ENCODE peak calls at places on chromosome 15, in eight cellular contexts. X is cardiac muscle cell, Q is tibial nerve, H is HCT116, E is dorsolateral prefrontal cortex, L is tibial artery, J is Caco-2, I is H9. G is an unnamed sample.

GRCh38 chr15:66595937-66596545 is 30.2 kb upstream of the LCTL start:
- DNase-seq in X (no peak), L (no peak), H (no peak), J (no peak), Q (no peak), I (no peak), E (no peak), G (no peak)

GRCh38 chr15:62486041-62486440 is 321.0 kb upstream of the C2CD4B start:
- DNase-seq in H (no peak), Q (no peak), E (no peak), X (peak), J (no peak), I (no peak), L (no peak), G (no peak)

GRCh38 chr15:73493936-73494335 is 51.0 kb downstream of the REC114 start:
- DNase-seq in L (no peak), J (no peak), H (no peak), I (no peak), X (no peak), Q (no peak), E (no peak), G (no peak)

GRCh38 chr15:78347586-78348543 is 7.7 kb downstream of the CRABP1 start:
- DNase-seq in H (no peak), I (no peak), J (no peak), Q (no peak), L (no peak), X (peak), E (no peak), G (no peak)

GRCh38 chr15:28989239-28989830 is 103.6 kb downstream of the APBA2 start:
- DNase-seq in H (no peak), L (no peak), I (peak), Q (no peak), X (no peak), J (no peak), E (peak), G (no peak)

GRCh38 chr15:69861331-69862171 is 236.2 kb downstream of the TLE3 start:
- DNase-seq in E (no peak), L (no peak), H (no peak), X (no peak), I (no peak), Q (no peak), J (peak), G (no peak)

GRCh38 chr15:48391950-48392349 is 60.7 kb downstream of the DUT start:
- DNase-seq in X (no peak), L (no peak), I (no peak), H (no peak), E (no peak), Q (no peak), J (no peak), G (no peak)

GRCh38 chr15:73150831-73151230 is 98.6 kb downstream of the NEO1 start:
- DNase-seq in E (no peak), X (no peak), J (no peak), H (no peak), I (no peak), L (no peak), Q (no peak), G (no peak)

GRCh38 chr15:66748320-66748779 is 46.3 kb downstream of the SMAD6 start:
- DNase-seq in H (no peak), I (no peak), Q (no peak), E (no peak), J (no peak), X (peak), L (no peak), G (no peak)

GRCh38 chr15:22267761-22268160 is 187.4 kb downstream of the OR4M2 start:
- DNase-seq in I (no peak), J (no peak), Q (no peak), E (no peak), X (no peak), L (no peak), H (no peak), G (no peak)

GRCh38 chr15:89167267-89168176 is 53.9 kb downstream of the RLBP1 start:
- DNase-seq in J (no peak), E (no peak), Q (no peak), L (peak), H (peak), X (peak), I (no peak), G (no peak)

GRCh38 chr15:63048986-63049665 is 6.6 kb downstream of the TPM1 start:
- DNase-seq in Q (no peak), H (no peak), J (peak), L (peak), X (peak), E (no peak), I (peak), G (peak)

GRCh38 chr15:75067123-75067854 is 43.9 kb downstream of the PPCDC start:
- DNase-seq in E (no peak), L (no peak), H (peak), I (no peak), X (peak), Q (no peak), J (no peak), G (no peak)

GRCh38 chr15:39051931-39052705 is 487.5 kb upstream of the RASGRP1 start:
- DNase-seq in E (no peak), Q (no peak), L (no peak), H (no peak), J (no peak), I (no peak), X (no peak), G (no peak)

GRCh38 chr15:31379577-31379976 is 52.9 kb downstream of the KLF13 start:
- DNase-seq in I (no peak), H (no peak), X (no peak), Q (no peak), E (no peak), J (no peak), L (no peak), G (no peak)

GRCh38 chr15:36589971-36590370 is 10.5 kb downstream of the CDIN1 start:
- DNase-seq in H (no peak), Q (no peak), I (no peak), L (no peak), J (no peak), X (peak), E (no peak), G (no peak)

GRCh38 chr15:75832114-75832513 is 11.1 kb upstream of the UBE2Q2 start:
- DNase-seq in I (no peak), X (no peak), L (no peak), J (no peak), H (no peak), Q (no peak), E (no peak), G (no peak)

GRCh38 chr15:100770781-100771584 is 108.6 kb upstream of the ALDH1A3 start:
- DNase-seq in X (no peak), I (no peak), E (no peak), L (no peak), H (no peak), Q (no peak), J (no peak), G (no peak)

GRCh38 chr15:58065445-58066041 is at the start of gene ALDH1A2:
- DNase-seq in Q (no peak), X (peak), H (no peak), L (peak), E (no peak), J (no peak), I (peak), G (peak)

GRCh38 chr15:83653639-83654378 is at the start of gene ADAMTSL3:
- DNase-seq in X (peak), L (peak), E (no peak), I (peak), H (no peak), Q (peak), J (no peak), G (peak)

GRCh38 chr15:76285241-76285825 is 25.9 kb downstream of the ETFA start:
- DNase-seq in J (no peak), H (no peak), L (no peak), I (no peak), Q (no peak), E (no peak), X (peak), G (no peak)

GRCh38 chr15:58465070-58465469 is 33.3 kb downstream of the LIPC start:
- DNase-seq in X (no peak), H (no peak), I (no peak), L (no peak), Q (no peak), E (no peak), J (no peak), G (no peak)

GRCh38 chr15:61195116-61196002 is 33.7 kb downstream of the RORA start:
- DNase-seq in I (no peak), L (no peak), J (peak), X (peak), H (peak), E (no peak), Q (no peak), G (no peak)

GRCh38 chr15:101219441-101219840 is 32.4 kb downstream of the CHSY1 start:
- DNase-seq in J (no peak), Q (no peak), X (no peak), E (no peak), H (no peak), L (no peak), I (no peak), G (no peak)

GRCh38 chr15:35888815-35889214 is 342.9 kb upstream of the DPH6 start:
- DNase-seq in I (no peak), H (no peak), X (no peak), L (no peak), J (no peak), E (no peak), Q (no peak), G (no peak)

GRCh38 chr15:74631408-74631807 is 15.8 kb downstream of the CLK3 start:
- DNase-seq in I (peak), H (no peak), J (no peak), E (no peak), X (no peak), L (no peak), Q (no peak), G (no peak)

GRCh38 chr15:58453931-58454793 is 22.4 kb downstream of the LIPC start:
- DNase-seq in Q (no peak), H (no peak), E (no peak), J (no peak), X (no peak), I (no peak), L (no peak), G (no peak)

DNA sequence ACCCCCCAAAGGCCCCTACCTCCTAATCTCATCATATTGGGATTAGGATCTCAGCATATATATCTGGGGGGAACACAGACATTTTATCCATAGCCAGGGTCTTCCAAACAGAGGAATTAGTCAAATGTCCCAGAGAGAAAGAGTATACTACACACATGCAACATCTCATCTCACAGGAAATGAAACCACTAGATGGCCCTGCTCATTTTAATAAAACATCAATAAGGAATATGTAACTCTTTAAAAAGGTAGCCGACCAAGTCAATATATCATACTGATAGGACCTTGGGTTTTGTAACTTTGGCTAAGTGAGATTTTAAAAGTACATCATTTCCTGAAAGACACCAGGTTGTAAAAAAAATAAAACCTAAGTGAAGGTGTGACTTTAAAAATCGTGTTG is 45.6 kb upstream of the THSD4 start:
- DNase-seq in L (no peak), X (no peak), Q (no peak), E (no peak), H (no peak), I (no peak), J (no peak), G (no peak)
- TF ChIP-seq CTCF in L (no peak), X (no peak), Q (no peak), E (no peak), H (no peak), I (no peak), J (no peak), G (no peak)

GRCh38 chr15:68783226-68784054 is 37.3 kb downstream of the ANP32A start:
- DNase-seq in J (peak), X (no peak), L (no peak), E (no peak), Q (no peak), I (peak), H (peak), G (no peak)
- TF ChIP-seq CTCF in J (peak), X (peak), L (peak), E (peak), Q (peak), I (peak), H (peak), G (peak)

GRCh38 chr15:40763801-40764765 is at the start of gene GCHFR:
- DNase-seq in I (peak), L (peak), J (peak), E (no peak), H (no peak), Q (peak), X (peak), G (peak)
- TF ChIP-seq CTCF in I (peak), L (peak), J (peak), E (peak), H (peak), Q (peak), X (peak), G (peak)

GRCh38 chr15:64622410-64623260 is 152.8 kb downstream of the RBPMS2 start:
- DNase-seq in X (no peak), E (no peak), H (no peak), L (no peak), Q (no peak), I (no peak), J (no peak), G (no peak)

GRCh38 chr15:64618569-64618968 is 156.8 kb downstream of the RBPMS2 start:
- DNase-seq in J (no peak), Q (no peak), E (no peak), H (no peak), X (no peak), I (no peak), L (no peak), G (no peak)

GRCh38 chr15:64619880-64620839 is 155.2 kb downstream of the RBPMS2 start:
- DNase-seq in L (no peak), J (no peak), H (no peak), I (no peak), Q (no peak), E (no peak), X (peak), G (no peak)

GRCh38 chr15:64623347-64624024 is 151.9 kb downstream of the RBPMS2 start:
- DNase-seq in L (no peak), X (no peak), E (peak), Q (no peak), H (no peak), I (no peak), J (no peak), G (no peak)

DNA sequence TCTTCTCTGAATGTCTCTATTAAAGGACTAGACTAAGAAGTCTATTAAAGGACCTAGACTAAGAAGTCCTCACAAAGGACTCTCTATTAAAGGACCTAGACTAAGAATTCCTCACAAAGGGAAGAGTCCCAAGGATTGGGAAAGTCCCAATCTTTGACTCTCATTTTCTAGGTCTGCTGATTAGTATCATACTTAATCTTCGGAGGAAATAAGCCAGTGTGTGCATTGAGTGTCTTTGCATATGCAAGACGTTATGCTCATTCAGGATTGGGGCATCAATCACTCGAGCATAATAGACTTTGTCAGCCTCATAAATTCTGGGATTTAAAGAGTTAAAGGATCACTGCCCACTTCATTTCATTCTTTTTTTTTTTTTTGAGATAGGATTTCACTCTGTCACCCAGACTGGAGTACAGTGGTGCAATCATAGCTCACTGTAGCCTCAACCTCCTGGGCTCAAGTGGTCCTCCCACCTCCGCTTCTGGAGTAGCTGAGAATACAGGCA is 154.3 kb downstream of the RBPMS2 start:
- DNase-seq in Q (no peak), J (no peak), H (no peak), X (no peak), E (no peak), L (no peak), I (no peak), G (no peak)
- TF ChIP-seq CTCF in Q (no peak), J (no peak), H (no peak), X (no peak), E (no peak), L (no peak), I (no peak), G (no peak)

G was measured in heart right ventricle.